ENCODE peak calls at places on chromosome 16, in seven cellular contexts. L is psoas muscle, D is aorta, N is head of caudate nucleus, E is EL, A is NCI-H1105, G is T-helper 17 cell. Q is an unnamed sample.

GRCh38 chr16:48912360-48912759 is 302.4 kb upstream of the N4BP1 start:
- DNase-seq in E (no peak), G (no peak), L (no peak), A (no peak), N (no peak), D (no peak), Q (no peak)

GRCh38 chr16:4011225-4011939 is 104.9 kb downstream of the ADCY9 start:
- DNase-seq in A (no peak), N (no peak), E (no peak), D (no peak), L (no peak), G (no peak), Q (no peak)

GRCh38 chr16:85168732-85169256 is 56.5 kb upstream of the CIBAR2 start:
- DNase-seq in A (no peak), L (peak; percentile 83), D (peak; percentile 90), E (peak; percentile 71), N (no peak), G (no peak), Q (peak; percentile 68)

GRCh38 chr16:30602595-30603277 is 7.5 kb downstream of the ZNF689 start:
- DNase-seq in G (no peak), D (no peak), L (no peak), E (peak; percentile 9), A (no peak), N (no peak), Q (no peak)

GRCh38 chr16:78292726-78293380 is 193.4 kb downstream of the WWOX start:
- DNase-seq in A (no peak), G (no peak), N (no peak), E (no peak), L (no peak), D (no peak), Q (no peak)

GRCh38 chr16:67244387-67245188 is 2.7 kb downstream of the FHOD1 start:
- DNase-seq in L (peak; percentile 85), E (peak; percentile 98), A (no peak), N (no peak), G (peak; percentile 61), D (peak; percentile 87), Q (no peak)

GRCh38 chr16:67150058-67150832 is 553 bp downstream of the B3GNT9 start:
- DNase-seq in G (no peak), D (peak; percentile 87), E (peak; percentile 62), A (peak; percentile 5), N (no peak), L (peak; percentile 59), Q (no peak)

GRCh38 chr16:55663770-55664677 is 8.2 kb downstream of the SLC6A2 start:
- DNase-seq in L (no peak), A (no peak), E (peak; percentile 81), G (no peak), D (peak; percentile 27), N (no peak), Q (no peak)

GRCh38 chr16:781346-782010 is 6.7 kb downstream of the RPUSD1 start:
- DNase-seq in G (no peak), A (no peak), D (no peak), N (no peak), L (no peak), E (no peak), Q (no peak)

Q was measured in cerebellar cortex.